ENCODE peak calls at places on chromosome 16, in five cellular contexts. One of them, this sample, is unnamed.

GRCh38 chr16:63577891-63578290 is 1541.7 kb upstream of the CDH8 start:
- DNase-seq in CD8-positive, alpha-beta T cell: no peak
- DNase-seq in H9: no peak
- DNase-seq in stomach: no peak
- DNase-seq in heart right ventricle: no peak
- DNase-seq in this sample: no peak

GRCh38 chr16:56559109-56559508 is 5.8 kb upstream of the MT4 start:
- DNase-seq in CD8-positive, alpha-beta T cell: no peak
- DNase-seq in H9: no peak
- DNase-seq in heart right ventricle: no peak
- DNase-seq in stomach: no peak
- DNase-seq in this sample: no peak

GRCh38 chr16:46853713-46854443 is 22.9 kb upstream of the C16orf87 start:
- DNase-seq in CD8-positive, alpha-beta T cell: peak; percentile 57
- DNase-seq in heart right ventricle: peak; percentile 76
- DNase-seq in stomach: peak; percentile 87
- DNase-seq in H9: peak; percentile 87
- DNase-seq in this sample: peak; percentile 79

GRCh38 chr16:56689171-56689570 is 6.9 kb downstream of the MT1X start:
- DNase-seq in CD8-positive, alpha-beta T cell: no peak
- DNase-seq in heart right ventricle: no peak
- DNase-seq in stomach: no peak
- DNase-seq in H9: no peak
- DNase-seq in this sample: no peak

GRCh38 chr16:13919330-13919682 is 648 bp upstream of the ERCC4 start:
- DNase-seq in H9: no peak
- DNase-seq in CD8-positive, alpha-beta T cell: peak; percentile 9
- DNase-seq in heart right ventricle: no peak
- DNase-seq in stomach: no peak
- DNase-seq in this sample: peak; percentile 38

GRCh38 chr16:73060216-73060615 is 12.3 kb upstream of the ZFHX3 start:
- DNase-seq in H9: no peak
- DNase-seq in stomach: no peak
- DNase-seq in CD8-positive, alpha-beta T cell: no peak
- DNase-seq in heart right ventricle: no peak
- DNase-seq in this sample: no peak

GRCh38 chr16:54175552-54176375 is 110.8 kb downstream of the IRX3 start:
- DNase-seq in heart right ventricle: no peak
- DNase-seq in CD8-positive, alpha-beta T cell: no peak
- DNase-seq in stomach: no peak
- DNase-seq in H9: no peak
- DNase-seq in this sample: no peak

GRCh38 chr16:2919511-2920255 is 8.0 kb downstream of the FLYWCH1 start:
- DNase-seq in CD8-positive, alpha-beta T cell: peak; percentile 75
- DNase-seq in H9: peak; percentile 59
- DNase-seq in heart right ventricle: peak; percentile 63
- DNase-seq in stomach: peak; percentile 62
- DNase-seq in this sample: peak; percentile 55

GRCh38 chr16:1972490-1972877 is 631 bp downstream of the TBL3 start:
- DNase-seq in CD8-positive, alpha-beta T cell: no peak
- DNase-seq in heart right ventricle: no peak
- DNase-seq in stomach: no peak
- DNase-seq in H9: no peak
- DNase-seq in this sample: no peak

GRCh38 chr16:73093146-73094144 is 45.5 kb upstream of the ZFHX3 start:
- DNase-seq in CD8-positive, alpha-beta T cell: no peak
- DNase-seq in H9: no peak
- DNase-seq in stomach: no peak
- DNase-seq in heart right ventricle: peak; percentile 56
- DNase-seq in this sample: no peak

GRCh38 chr16:87569601-87570559 is 32.4 kb upstream of the JPH3 start:
- DNase-seq in heart right ventricle: no peak
- DNase-seq in CD8-positive, alpha-beta T cell: no peak
- DNase-seq in H9: no peak
- DNase-seq in stomach: no peak
- DNase-seq in this sample: no peak

GRCh38 chr16:87464691-87465300 is 28.0 kb downstream of the ZCCHC14 start:
- DNase-seq in heart right ventricle: peak; percentile 81
- DNase-seq in CD8-positive, alpha-beta T cell: peak; percentile 31
- DNase-seq in stomach: peak; percentile 67
- DNase-seq in H9: no peak
- DNase-seq in this sample: peak; percentile 57

GRCh38 chr16:1319041-1319440 is 9.6 kb downstream of the UBE2I start:
- DNase-seq in H9: no peak
- DNase-seq in heart right ventricle: no peak
- DNase-seq in stomach: no peak
- DNase-seq in CD8-positive, alpha-beta T cell: no peak
- DNase-seq in this sample: no peak

GRCh38 chr16:30874821-30875717 is 18.8 kb downstream of the BCL7C start:
- DNase-seq in stomach: peak; percentile 93
- DNase-seq in heart right ventricle: peak; percentile 91
- DNase-seq in H9: peak; percentile 90
- DNase-seq in CD8-positive, alpha-beta T cell: peak; percentile 89
- DNase-seq in this sample: peak; percentile 79

GRCh38 chr16:3190949-3191353 is 2.9 kb downstream of the OR1F1 start:
- DNase-seq in stomach: no peak
- DNase-seq in CD8-positive, alpha-beta T cell: no peak
- DNase-seq in H9: no peak
- DNase-seq in heart right ventricle: no peak
- DNase-seq in this sample: no peak

GRCh38 chr16:46916980-46917379 is 32.8 kb downstream of the GPT2 start:
- DNase-seq in H9: no peak
- DNase-seq in CD8-positive, alpha-beta T cell: no peak
- DNase-seq in stomach: no peak
- DNase-seq in heart right ventricle: no peak
- DNase-seq in this sample: no peak

GRCh38 chr16:2019919-2020831 is 590 bp downstream of the NPW start:
- DNase-seq in H9: no peak
- DNase-seq in CD8-positive, alpha-beta T cell: no peak
- DNase-seq in heart right ventricle: no peak
- DNase-seq in stomach: no peak
- DNase-seq in this sample: no peak

GRCh38 chr16:2585651-2586081 is 47.8 kb downstream of the PDPK1 start:
- DNase-seq in H9: peak; percentile 20
- DNase-seq in CD8-positive, alpha-beta T cell: no peak
- DNase-seq in stomach: no peak
- DNase-seq in heart right ventricle: no peak
- DNase-seq in this sample: no peak

GRCh38 chr16:46790599-46791270 is 40.2 kb downstream of the C16orf87 start:
- DNase-seq in H9: no peak
- DNase-seq in CD8-positive, alpha-beta T cell: no peak
- DNase-seq in heart right ventricle: no peak
- DNase-seq in stomach: no peak
- DNase-seq in this sample: no peak

GRCh38 chr16:55120408-55120807 is 189.7 kb downstream of the IRX5 start:
- DNase-seq in heart right ventricle: peak; percentile 8
- DNase-seq in CD8-positive, alpha-beta T cell: no peak
- DNase-seq in H9: peak; percentile 47
- DNase-seq in stomach: no peak
- DNase-seq in this sample: no peak

GRCh38 chr16:58027341-58028167 is 2.0 kb downstream of the MMP15 start:
- DNase-seq in H9: peak; percentile 92
- DNase-seq in stomach: peak; percentile 71
- DNase-seq in heart right ventricle: peak; percentile 68
- DNase-seq in CD8-positive, alpha-beta T cell: no peak
- DNase-seq in this sample: peak; percentile 70

GRCh38 chr16:58026705-58027340 is 1.3 kb downstream of the MMP15 start:
- DNase-seq in heart right ventricle: no peak
- DNase-seq in CD8-positive, alpha-beta T cell: no peak
- DNase-seq in stomach: peak; percentile 39
- DNase-seq in H9: no peak
- DNase-seq in this sample: no peak

GRCh38 chr16:58024673-58025350 is 742 bp upstream of the MMP15 start:
- DNase-seq in CD8-positive, alpha-beta T cell: peak; percentile 13
- DNase-seq in heart right ventricle: no peak
- DNase-seq in H9: peak; percentile 76
- DNase-seq in stomach: peak; percentile 94
- DNase-seq in this sample: no peak

GRCh38 chr16:58025351-58026138 is at the start of gene MMP15:
- DNase-seq in H9: peak; percentile 99
- DNase-seq in heart right ventricle: peak; percentile 76
- DNase-seq in CD8-positive, alpha-beta T cell: peak; percentile 61
- DNase-seq in stomach: peak; percentile 94
- DNase-seq in this sample: peak; percentile 68

DNA sequence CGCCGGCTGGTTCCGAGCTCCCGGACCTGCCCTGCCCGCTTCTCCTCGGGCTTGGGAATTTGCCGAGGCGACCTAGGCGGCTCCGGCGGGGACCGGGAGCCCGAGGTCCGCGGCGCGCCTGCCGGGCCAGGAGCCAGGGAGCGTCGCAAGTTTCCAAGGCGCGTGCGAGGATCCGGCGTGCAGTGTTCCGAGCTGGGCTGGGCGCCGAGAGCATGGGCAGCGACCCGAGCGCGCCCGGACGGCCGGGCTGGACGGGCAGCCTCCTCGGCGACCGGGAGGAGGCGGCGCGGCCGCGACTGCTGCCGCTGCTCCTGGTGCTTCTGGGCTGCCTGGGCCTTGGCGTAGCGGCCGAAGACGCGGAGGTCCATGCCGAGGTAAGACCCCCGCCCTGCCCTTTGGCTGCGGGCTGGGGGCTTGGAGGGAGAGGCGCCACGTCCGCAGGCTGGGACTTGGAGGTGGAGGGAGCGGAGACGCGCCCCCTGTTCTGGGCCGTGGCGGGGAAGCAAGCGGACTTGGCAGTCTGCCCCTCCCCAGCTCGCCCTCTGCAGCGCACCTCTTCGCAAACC is 668 bp downstream of the MMP15 start:
- DNase-seq in H9: no peak
- DNase-seq in CD8-positive, alpha-beta T cell: no peak
- DNase-seq in stomach: peak; percentile 66
- DNase-seq in heart right ventricle: no peak
- DNase-seq in this sample: peak; percentile 45
- H3K27ac ChIP-seq in H9: no peak overlapping the region
- H3K27ac ChIP-seq in CD8-positive, alpha-beta T cell: no peak overlapping the region
- H3K27ac ChIP-seq in stomach: peak overlapping the region; percentile 92
- H3K27ac ChIP-seq in heart right ventricle: peak overlapping the region; percentile 93
- H3K27ac ChIP-seq in this sample: peak overlapping the region; percentile 81

DNA sequence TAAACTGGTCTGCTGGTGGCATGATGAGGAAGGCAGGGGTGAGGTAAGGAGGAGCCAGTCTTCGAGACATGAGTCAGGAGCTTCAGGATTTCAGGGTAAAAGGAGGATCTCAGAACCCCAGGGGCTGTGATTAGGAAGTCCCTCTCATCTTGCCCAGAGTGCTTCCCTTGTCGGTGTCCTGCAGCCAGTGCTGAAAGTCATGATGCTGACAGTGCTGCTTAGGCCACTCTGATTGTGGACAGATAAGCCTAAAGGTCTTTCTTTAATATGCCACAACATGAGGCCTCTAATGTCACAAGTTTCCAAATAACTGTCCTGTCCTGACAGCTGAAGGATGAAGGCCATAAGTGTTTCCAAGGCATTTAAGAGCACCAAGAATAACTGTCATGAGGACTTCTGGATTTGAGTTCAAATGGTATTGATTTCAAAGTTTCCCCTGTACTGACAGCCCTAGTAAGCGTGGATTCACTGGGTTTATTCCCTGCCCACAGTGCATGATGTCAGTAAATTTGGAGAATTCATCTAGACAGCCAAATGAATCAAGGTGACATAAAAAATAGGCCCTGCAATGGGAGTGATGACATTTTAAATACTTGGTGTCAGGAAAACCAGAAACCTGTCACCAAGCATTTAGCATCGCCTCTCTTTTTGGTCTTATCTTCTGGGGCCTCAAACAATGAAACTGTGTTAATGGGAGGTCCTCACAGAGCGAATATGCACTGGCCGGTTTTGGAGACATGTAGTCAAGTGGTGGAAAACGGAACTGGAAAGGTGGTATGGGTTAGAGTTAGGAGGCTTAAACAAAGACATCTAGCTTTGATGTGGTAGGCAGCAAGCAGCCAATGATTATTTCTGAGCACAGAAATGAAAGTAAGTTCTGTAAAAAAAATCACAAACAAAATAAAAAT is 29.2 kb downstream of the COG4 start:
- DNase-seq in H9: no peak
- DNase-seq in heart right ventricle: no peak
- DNase-seq in stomach: no peak
- DNase-seq in CD8-positive, alpha-beta T cell: no peak
- DNase-seq in this sample: no peak
- TF ChIP-seq CTCF in H9: no peak
- TF ChIP-seq CTCF in heart right ventricle: no peak
- TF ChIP-seq CTCF in stomach: no peak
- TF ChIP-seq CTCF in CD8-positive, alpha-beta T cell: no peak
- TF ChIP-seq CTCF in this sample: no peak

GRCh38 chr16:70253291-70254094 is 1.8 kb upstream of the EXOSC6 start:
- DNase-seq in H9: peak; percentile 71
- DNase-seq in stomach: no peak
- DNase-seq in CD8-positive, alpha-beta T cell: peak; percentile 28
- DNase-seq in heart right ventricle: peak; percentile 30
- DNase-seq in this sample: peak; percentile 32
- H3K27ac ChIP-seq in H9: no peak overlapping the region
- H3K27ac ChIP-seq in stomach: no peak overlapping the region
- H3K27ac ChIP-seq in CD8-positive, alpha-beta T cell: no peak overlapping the region
- H3K27ac ChIP-seq in heart right ventricle: no peak overlapping the region
- H3K27ac ChIP-seq in this sample: peak overlapping the region; percentile 94

GRCh38 chr16:85750827-85751641 is at the start of gene C16orf74:
- DNase-seq in heart right ventricle: no peak
- DNase-seq in stomach: peak; percentile 68
- DNase-seq in H9: no peak
- DNase-seq in CD8-positive, alpha-beta T cell: no peak
- DNase-seq in this sample: peak; percentile 79

GRCh38 chr16:85749686-85750020 is 1.2 kb downstream of the C16orf74 start:
- DNase-seq in heart right ventricle: no peak
- DNase-seq in CD8-positive, alpha-beta T cell: no peak
- DNase-seq in H9: no peak
- DNase-seq in stomach: no peak
- DNase-seq in this sample: no peak

GRCh38 chr16:85752511-85753420 is 1.9 kb upstream of the C16orf74 start:
- DNase-seq in stomach: peak; percentile 81
- DNase-seq in CD8-positive, alpha-beta T cell: no peak
- DNase-seq in heart right ventricle: peak; percentile 23
- DNase-seq in H9: peak; percentile 77
- DNase-seq in this sample: peak; percentile 49

GRCh38 chr16:85751665-85752501 is 987 bp upstream of the C16orf74 start:
- DNase-seq in stomach: no peak
- DNase-seq in heart right ventricle: no peak
- DNase-seq in CD8-positive, alpha-beta T cell: no peak
- DNase-seq in H9: peak; percentile 80
- DNase-seq in this sample: peak; percentile 87

DNA sequence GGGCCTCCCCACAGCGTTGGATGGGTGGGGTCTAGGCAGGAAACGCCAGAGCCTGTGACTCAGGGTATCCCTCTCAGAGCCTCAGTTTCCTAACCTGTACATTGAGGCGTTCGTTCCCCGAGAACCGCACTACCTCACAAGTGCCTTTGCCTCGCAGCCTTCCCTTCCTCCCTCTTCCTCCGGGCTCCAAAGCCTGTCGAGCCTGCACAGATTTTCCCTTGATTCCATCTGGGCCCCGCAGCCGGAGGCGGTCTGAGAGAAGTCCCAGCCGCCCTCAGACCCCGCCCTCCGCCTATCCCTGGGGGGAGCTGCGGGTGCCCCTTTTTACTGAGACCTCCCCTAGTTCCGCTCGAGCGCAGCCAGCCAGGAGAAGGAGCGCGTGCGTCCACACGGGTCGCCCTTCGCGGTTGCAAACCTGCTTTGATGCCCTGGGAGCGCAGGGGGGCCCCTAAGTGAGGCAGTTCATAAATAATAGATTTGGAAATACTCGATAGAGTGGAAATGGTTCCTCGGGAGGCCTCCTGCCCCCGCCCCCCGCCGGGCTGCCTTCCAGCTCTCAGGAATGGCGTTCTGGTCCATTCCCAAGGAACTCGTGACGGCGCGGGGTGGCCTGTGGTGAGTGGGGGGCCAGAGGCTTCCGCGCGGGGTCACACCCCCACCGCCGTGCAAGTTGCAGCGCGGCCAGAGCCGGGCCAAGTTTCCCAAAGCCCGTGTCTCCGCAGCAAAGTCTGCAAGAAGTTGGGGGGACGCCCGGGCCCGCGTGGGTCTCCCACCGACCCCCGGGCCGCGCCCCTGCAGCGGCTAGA is 672 bp downstream of the C16orf74 start:
- DNase-seq in heart right ventricle: peak; percentile 22
- DNase-seq in H9: peak; percentile 55
- DNase-seq in CD8-positive, alpha-beta T cell: peak; percentile 28
- DNase-seq in stomach: peak; percentile 36
- DNase-seq in this sample: peak; percentile 44
- TF ChIP-seq CTCF in heart right ventricle: no peak
- TF ChIP-seq CTCF in H9: no peak
- TF ChIP-seq CTCF in CD8-positive, alpha-beta T cell: no peak
- TF ChIP-seq CTCF in stomach: no peak
- TF ChIP-seq CTCF in this sample: no peak

This sample was measured in RWPE1.